ENCODE peak calls at places on chromosomes 4 and X, in eight cellular contexts. One of them, this sample, is unnamed.
A peak's percentile ranks its signal among the peaks of the same experiment; 100 is the strongest.

GRCh38 chrX:70497026-70497425 is 52.4 kb downstream of the DLG3 start:
- DNase-seq in stimulated activated CD4-positive, alpha-beta T cell treated with anti-CD3 and anti-CD28 coated beads, Interleukin-1b, Interleukin-23, amount 100 ng/mL, for 1 hour: no peak
- DNase-seq in NCI-H1092 treated with DMSO at 0.1 percent for 48 hours: no peak
- DNase-seq in WERI-Rb-1: no peak
- DNase-seq in GM20000: no peak
- DNase-seq in naive thymus-derived CD8-positive, alpha-beta T cell: no peak
- DNase-seq in Calu3: no peak
- DNase-seq in memory B cell: no peak
- DNase-seq in this sample: no peak

GRCh38 chr4:123603165-123603564 is 206.6 kb downstream of the SPRY1 start:
- DNase-seq in NCI-H1092 treated with DMSO at 0.1 percent for 48 hours: no peak
- DNase-seq in naive thymus-derived CD8-positive, alpha-beta T cell: no peak
- DNase-seq in GM20000: no peak
- DNase-seq in stimulated activated CD4-positive, alpha-beta T cell treated with anti-CD3 and anti-CD28 coated beads, Interleukin-1b, Interleukin-23, amount 100 ng/mL, for 1 hour: no peak
- DNase-seq in WERI-Rb-1: no peak
- DNase-seq in memory B cell: no peak
- DNase-seq in Calu3: peak; percentile 67
- DNase-seq in this sample: no peak

GRCh38 chr4:176185068-176185467 is 10.3 kb downstream of the SPATA4 start:
- DNase-seq in WERI-Rb-1: no peak
- DNase-seq in NCI-H1092 treated with DMSO at 0.1 percent for 48 hours: no peak
- DNase-seq in stimulated activated CD4-positive, alpha-beta T cell treated with anti-CD3 and anti-CD28 coated beads, Interleukin-1b, Interleukin-23, amount 100 ng/mL, for 1 hour: no peak
- DNase-seq in Calu3: no peak
- DNase-seq in memory B cell: no peak
- DNase-seq in naive thymus-derived CD8-positive, alpha-beta T cell: no peak
- DNase-seq in GM20000: no peak
- DNase-seq in this sample: no peak

GRCh38 chrX:68947882-68948605 is 119.2 kb downstream of the EFNB1 start:
- DNase-seq in WERI-Rb-1: no peak
- DNase-seq in Calu3: no peak
- DNase-seq in GM20000: no peak
- DNase-seq in naive thymus-derived CD8-positive, alpha-beta T cell: no peak
- DNase-seq in NCI-H1092 treated with DMSO at 0.1 percent for 48 hours: no peak
- DNase-seq in stimulated activated CD4-positive, alpha-beta T cell treated with anti-CD3 and anti-CD28 coated beads, Interleukin-1b, Interleukin-23, amount 100 ng/mL, for 1 hour: no peak
- DNase-seq in memory B cell: no peak
- DNase-seq in this sample: no peak

GRCh38 chrX:103520391-103520790 is 1.1 kb upstream of the RAB40A start:
- DNase-seq in GM20000: no peak
- DNase-seq in naive thymus-derived CD8-positive, alpha-beta T cell: no peak
- DNase-seq in Calu3: no peak
- DNase-seq in NCI-H1092 treated with DMSO at 0.1 percent for 48 hours: peak; percentile 46
- DNase-seq in memory B cell: no peak
- DNase-seq in stimulated activated CD4-positive, alpha-beta T cell treated with anti-CD3 and anti-CD28 coated beads, Interleukin-1b, Interleukin-23, amount 100 ng/mL, for 1 hour: no peak
- DNase-seq in WERI-Rb-1: no peak
- DNase-seq in this sample: no peak

GRCh38 chr4:154489558-154490260 is 1.9 kb downstream of the DCHS2 start:
- DNase-seq in Calu3: no peak
- DNase-seq in NCI-H1092 treated with DMSO at 0.1 percent for 48 hours: no peak
- DNase-seq in memory B cell: no peak
- DNase-seq in GM20000: no peak
- DNase-seq in WERI-Rb-1: no peak
- DNase-seq in stimulated activated CD4-positive, alpha-beta T cell treated with anti-CD3 and anti-CD28 coated beads, Interleukin-1b, Interleukin-23, amount 100 ng/mL, for 1 hour: no peak
- DNase-seq in naive thymus-derived CD8-positive, alpha-beta T cell: no peak
- DNase-seq in this sample: no peak

GRCh38 chrX:140507223-140507981 is 2.5 kb upstream of the SOX3 start:
- DNase-seq in Calu3: no peak
- DNase-seq in naive thymus-derived CD8-positive, alpha-beta T cell: no peak
- DNase-seq in stimulated activated CD4-positive, alpha-beta T cell treated with anti-CD3 and anti-CD28 coated beads, Interleukin-1b, Interleukin-23, amount 100 ng/mL, for 1 hour: no peak
- DNase-seq in NCI-H1092 treated with DMSO at 0.1 percent for 48 hours: no peak
- DNase-seq in WERI-Rb-1: no peak
- DNase-seq in memory B cell: no peak
- DNase-seq in GM20000: no peak
- DNase-seq in this sample: no peak

GRCh38 chrX:151151668-151152267 is 24.6 kb upstream of the GPR50 start:
- DNase-seq in naive thymus-derived CD8-positive, alpha-beta T cell: no peak
- DNase-seq in WERI-Rb-1: peak; percentile 39
- DNase-seq in memory B cell: peak; percentile 10
- DNase-seq in Calu3: peak; percentile 17
- DNase-seq in GM20000: peak; percentile 28
- DNase-seq in stimulated activated CD4-positive, alpha-beta T cell treated with anti-CD3 and anti-CD28 coated beads, Interleukin-1b, Interleukin-23, amount 100 ng/mL, for 1 hour: no peak
- DNase-seq in NCI-H1092 treated with DMSO at 0.1 percent for 48 hours: peak; percentile 60
- DNase-seq in this sample: peak; percentile 12

GRCh38 chr4:96205143-96205542 is 365.2 kb downstream of the PDHA2 start:
- DNase-seq in Calu3: no peak
- DNase-seq in WERI-Rb-1: no peak
- DNase-seq in stimulated activated CD4-positive, alpha-beta T cell treated with anti-CD3 and anti-CD28 coated beads, Interleukin-1b, Interleukin-23, amount 100 ng/mL, for 1 hour: no peak
- DNase-seq in GM20000: no peak
- DNase-seq in naive thymus-derived CD8-positive, alpha-beta T cell: no peak
- DNase-seq in NCI-H1092 treated with DMSO at 0.1 percent for 48 hours: no peak
- DNase-seq in memory B cell: no peak
- DNase-seq in this sample: no peak

GRCh38 chr4:150305995-150306394 is 227.8 kb downstream of the DCLK2 start:
- DNase-seq in stimulated activated CD4-positive, alpha-beta T cell treated with anti-CD3 and anti-CD28 coated beads, Interleukin-1b, Interleukin-23, amount 100 ng/mL, for 1 hour: no peak
- DNase-seq in GM20000: no peak
- DNase-seq in NCI-H1092 treated with DMSO at 0.1 percent for 48 hours: no peak
- DNase-seq in Calu3: no peak
- DNase-seq in memory B cell: no peak
- DNase-seq in WERI-Rb-1: no peak
- DNase-seq in naive thymus-derived CD8-positive, alpha-beta T cell: no peak
- DNase-seq in this sample: no peak

GRCh38 chr4:95602872-95603271 is 54.1 kb upstream of the UNC5C start:
- DNase-seq in WERI-Rb-1: no peak
- DNase-seq in stimulated activated CD4-positive, alpha-beta T cell treated with anti-CD3 and anti-CD28 coated beads, Interleukin-1b, Interleukin-23, amount 100 ng/mL, for 1 hour: no peak
- DNase-seq in naive thymus-derived CD8-positive, alpha-beta T cell: no peak
- DNase-seq in Calu3: no peak
- DNase-seq in memory B cell: no peak
- DNase-seq in GM20000: no peak
- DNase-seq in NCI-H1092 treated with DMSO at 0.1 percent for 48 hours: no peak
- DNase-seq in this sample: no peak

GRCh38 chrX:24245201-24245600 is 68.7 kb downstream of the SUPT20HL2 start:
- DNase-seq in NCI-H1092 treated with DMSO at 0.1 percent for 48 hours: no peak
- DNase-seq in memory B cell: no peak
- DNase-seq in naive thymus-derived CD8-positive, alpha-beta T cell: no peak
- DNase-seq in GM20000: no peak
- DNase-seq in WERI-Rb-1: peak; percentile 16
- DNase-seq in Calu3: peak; percentile 10
- DNase-seq in stimulated activated CD4-positive, alpha-beta T cell treated with anti-CD3 and anti-CD28 coated beads, Interleukin-1b, Interleukin-23, amount 100 ng/mL, for 1 hour: no peak
- DNase-seq in this sample: no peak

GRCh38 chr4:186204611-186205144 is 13.3 kb downstream of the CYP4V2 start:
- DNase-seq in GM20000: no peak
- DNase-seq in WERI-Rb-1: no peak
- DNase-seq in memory B cell: no peak
- DNase-seq in Calu3: no peak
- DNase-seq in naive thymus-derived CD8-positive, alpha-beta T cell: no peak
- DNase-seq in NCI-H1092 treated with DMSO at 0.1 percent for 48 hours: no peak
- DNase-seq in stimulated activated CD4-positive, alpha-beta T cell treated with anti-CD3 and anti-CD28 coated beads, Interleukin-1b, Interleukin-23, amount 100 ng/mL, for 1 hour: no peak
- DNase-seq in this sample: no peak

GRCh38 chr4:83114576-83114975 is at the start of gene PLAC8:
- DNase-seq in Calu3: no peak
- DNase-seq in memory B cell: no peak
- DNase-seq in stimulated activated CD4-positive, alpha-beta T cell treated with anti-CD3 and anti-CD28 coated beads, Interleukin-1b, Interleukin-23, amount 100 ng/mL, for 1 hour: no peak
- DNase-seq in GM20000: peak; percentile 48
- DNase-seq in naive thymus-derived CD8-positive, alpha-beta T cell: peak; percentile 74
- DNase-seq in NCI-H1092 treated with DMSO at 0.1 percent for 48 hours: peak; percentile 27
- DNase-seq in WERI-Rb-1: no peak
- DNase-seq in this sample: peak; percentile 70

GRCh38 chr4:53021709-53022108 is 159.6 kb downstream of the RASL11B start:
- DNase-seq in stimulated activated CD4-positive, alpha-beta T cell treated with anti-CD3 and anti-CD28 coated beads, Interleukin-1b, Interleukin-23, amount 100 ng/mL, for 1 hour: no peak
- DNase-seq in GM20000: no peak
- DNase-seq in memory B cell: no peak
- DNase-seq in naive thymus-derived CD8-positive, alpha-beta T cell: no peak
- DNase-seq in Calu3: no peak
- DNase-seq in WERI-Rb-1: no peak
- DNase-seq in NCI-H1092 treated with DMSO at 0.1 percent for 48 hours: no peak
- DNase-seq in this sample: no peak

GRCh38 chr4:77104405-77105292 is 28.9 kb upstream of the CCNI start:
- DNase-seq in stimulated activated CD4-positive, alpha-beta T cell treated with anti-CD3 and anti-CD28 coated beads, Interleukin-1b, Interleukin-23, amount 100 ng/mL, for 1 hour: no peak
- DNase-seq in NCI-H1092 treated with DMSO at 0.1 percent for 48 hours: peak; percentile 7
- DNase-seq in Calu3: peak; percentile 46
- DNase-seq in naive thymus-derived CD8-positive, alpha-beta T cell: no peak
- DNase-seq in memory B cell: no peak
- DNase-seq in GM20000: no peak
- DNase-seq in WERI-Rb-1: no peak
- DNase-seq in this sample: no peak

GRCh38 chr4:587671-588350 is 11.7 kb upstream of the TMEM271 start:
- DNase-seq in WERI-Rb-1: no peak
- DNase-seq in naive thymus-derived CD8-positive, alpha-beta T cell: no peak
- DNase-seq in Calu3: no peak
- DNase-seq in NCI-H1092 treated with DMSO at 0.1 percent for 48 hours: no peak
- DNase-seq in memory B cell: no peak
- DNase-seq in stimulated activated CD4-positive, alpha-beta T cell treated with anti-CD3 and anti-CD28 coated beads, Interleukin-1b, Interleukin-23, amount 100 ng/mL, for 1 hour: no peak
- DNase-seq in GM20000: no peak
- DNase-seq in this sample: no peak

GRCh38 chr4:180101348-180102083 is 2141.7 kb upstream of the TENM3 start:
- DNase-seq in Calu3: no peak
- DNase-seq in naive thymus-derived CD8-positive, alpha-beta T cell: no peak
- DNase-seq in NCI-H1092 treated with DMSO at 0.1 percent for 48 hours: no peak
- DNase-seq in memory B cell: no peak
- DNase-seq in WERI-Rb-1: no peak
- DNase-seq in stimulated activated CD4-positive, alpha-beta T cell treated with anti-CD3 and anti-CD28 coated beads, Interleukin-1b, Interleukin-23, amount 100 ng/mL, for 1 hour: no peak
- DNase-seq in GM20000: no peak
- DNase-seq in this sample: no peak

GRCh38 chrX:9339603-9340569 is 125.0 kb upstream of the TBL1X start:
- DNase-seq in WERI-Rb-1: no peak
- DNase-seq in NCI-H1092 treated with DMSO at 0.1 percent for 48 hours: peak; percentile 34
- DNase-seq in stimulated activated CD4-positive, alpha-beta T cell treated with anti-CD3 and anti-CD28 coated beads, Interleukin-1b, Interleukin-23, amount 100 ng/mL, for 1 hour: no peak
- DNase-seq in Calu3: no peak
- DNase-seq in naive thymus-derived CD8-positive, alpha-beta T cell: peak; percentile 36
- DNase-seq in GM20000: no peak
- DNase-seq in memory B cell: no peak
- DNase-seq in this sample: no peak

GRCh38 chrX:154117566-154117965 is 20.0 kb upstream of the MECP2 start:
- DNase-seq in GM20000: no peak
- DNase-seq in memory B cell: no peak
- DNase-seq in Calu3: no peak
- DNase-seq in naive thymus-derived CD8-positive, alpha-beta T cell: no peak
- DNase-seq in NCI-H1092 treated with DMSO at 0.1 percent for 48 hours: no peak
- DNase-seq in stimulated activated CD4-positive, alpha-beta T cell treated with anti-CD3 and anti-CD28 coated beads, Interleukin-1b, Interleukin-23, amount 100 ng/mL, for 1 hour: no peak
- DNase-seq in WERI-Rb-1: no peak
- DNase-seq in this sample: no peak

GRCh38 chr4:182861346-182861745 is 55.8 kb downstream of the DCTD start:
- DNase-seq in memory B cell: no peak
- DNase-seq in naive thymus-derived CD8-positive, alpha-beta T cell: no peak
- DNase-seq in Calu3: no peak
- DNase-seq in stimulated activated CD4-positive, alpha-beta T cell treated with anti-CD3 and anti-CD28 coated beads, Interleukin-1b, Interleukin-23, amount 100 ng/mL, for 1 hour: no peak
- DNase-seq in NCI-H1092 treated with DMSO at 0.1 percent for 48 hours: no peak
- DNase-seq in GM20000: no peak
- DNase-seq in WERI-Rb-1: no peak
- DNase-seq in this sample: no peak

GRCh38 chr4:169215656-169216055 is 55.1 kb downstream of the SH3RF1 start:
- DNase-seq in stimulated activated CD4-positive, alpha-beta T cell treated with anti-CD3 and anti-CD28 coated beads, Interleukin-1b, Interleukin-23, amount 100 ng/mL, for 1 hour: no peak
- DNase-seq in Calu3: no peak
- DNase-seq in memory B cell: no peak
- DNase-seq in naive thymus-derived CD8-positive, alpha-beta T cell: no peak
- DNase-seq in GM20000: no peak
- DNase-seq in WERI-Rb-1: no peak
- DNase-seq in NCI-H1092 treated with DMSO at 0.1 percent for 48 hours: no peak
- DNase-seq in this sample: no peak

GRCh38 chrX:12065251-12065650 is 73.0 kb upstream of the FRMPD4 start:
- DNase-seq in stimulated activated CD4-positive, alpha-beta T cell treated with anti-CD3 and anti-CD28 coated beads, Interleukin-1b, Interleukin-23, amount 100 ng/mL, for 1 hour: no peak
- DNase-seq in naive thymus-derived CD8-positive, alpha-beta T cell: no peak
- DNase-seq in memory B cell: no peak
- DNase-seq in NCI-H1092 treated with DMSO at 0.1 percent for 48 hours: no peak
- DNase-seq in Calu3: peak; percentile 16
- DNase-seq in WERI-Rb-1: no peak
- DNase-seq in GM20000: peak; percentile 1
- DNase-seq in this sample: no peak

GRCh38 chr4:76611164-76611563 is 176.1 kb downstream of the SHROOM3 start:
- DNase-seq in naive thymus-derived CD8-positive, alpha-beta T cell: no peak
- DNase-seq in Calu3: no peak
- DNase-seq in memory B cell: no peak
- DNase-seq in WERI-Rb-1: no peak
- DNase-seq in GM20000: no peak
- DNase-seq in stimulated activated CD4-positive, alpha-beta T cell treated with anti-CD3 and anti-CD28 coated beads, Interleukin-1b, Interleukin-23, amount 100 ng/mL, for 1 hour: no peak
- DNase-seq in NCI-H1092 treated with DMSO at 0.1 percent for 48 hours: no peak
- DNase-seq in this sample: no peak

GRCh38 chr4:118296739-118297138 is 56.1 kb downstream of the PRSS12 start:
- DNase-seq in Calu3: no peak
- DNase-seq in WERI-Rb-1: no peak
- DNase-seq in stimulated activated CD4-positive, alpha-beta T cell treated with anti-CD3 and anti-CD28 coated beads, Interleukin-1b, Interleukin-23, amount 100 ng/mL, for 1 hour: no peak
- DNase-seq in memory B cell: no peak
- DNase-seq in naive thymus-derived CD8-positive, alpha-beta T cell: no peak
- DNase-seq in NCI-H1092 treated with DMSO at 0.1 percent for 48 hours: no peak
- DNase-seq in GM20000: no peak
- DNase-seq in this sample: no peak

GRCh38 chr4:184287697-184288255 is 70.1 kb upstream of the ENPP6 start:
- DNase-seq in stimulated activated CD4-positive, alpha-beta T cell treated with anti-CD3 and anti-CD28 coated beads, Interleukin-1b, Interleukin-23, amount 100 ng/mL, for 1 hour: no peak
- DNase-seq in naive thymus-derived CD8-positive, alpha-beta T cell: no peak
- DNase-seq in WERI-Rb-1: peak; percentile 42
- DNase-seq in memory B cell: no peak
- DNase-seq in GM20000: no peak
- DNase-seq in NCI-H1092 treated with DMSO at 0.1 percent for 48 hours: no peak
- DNase-seq in Calu3: peak; percentile 66
- DNase-seq in this sample: no peak

GRCh38 chr4:145177906-145178538 is 2.4 kb downstream of the OTUD4 start:
- DNase-seq in WERI-Rb-1: no peak
- DNase-seq in memory B cell: no peak
- DNase-seq in stimulated activated CD4-positive, alpha-beta T cell treated with anti-CD3 and anti-CD28 coated beads, Interleukin-1b, Interleukin-23, amount 100 ng/mL, for 1 hour: no peak
- DNase-seq in NCI-H1092 treated with DMSO at 0.1 percent for 48 hours: no peak
- DNase-seq in GM20000: no peak
- DNase-seq in Calu3: no peak
- DNase-seq in naive thymus-derived CD8-positive, alpha-beta T cell: no peak
- DNase-seq in this sample: no peak

GRCh38 chr4:99157478-99157935 is 13.4 kb upstream of the ADH4 start:
- DNase-seq in Calu3: no peak
- DNase-seq in stimulated activated CD4-positive, alpha-beta T cell treated with anti-CD3 and anti-CD28 coated beads, Interleukin-1b, Interleukin-23, amount 100 ng/mL, for 1 hour: no peak
- DNase-seq in GM20000: no peak
- DNase-seq in NCI-H1092 treated with DMSO at 0.1 percent for 48 hours: no peak
- DNase-seq in memory B cell: no peak
- DNase-seq in naive thymus-derived CD8-positive, alpha-beta T cell: no peak
- DNase-seq in WERI-Rb-1: no peak
- DNase-seq in this sample: no peak

GRCh38 chr4:11505225-11505971 is 76.7 kb upstream of the HS3ST1 start:
- DNase-seq in WERI-Rb-1: no peak
- DNase-seq in NCI-H1092 treated with DMSO at 0.1 percent for 48 hours: no peak
- DNase-seq in Calu3: peak; percentile 69
- DNase-seq in naive thymus-derived CD8-positive, alpha-beta T cell: no peak
- DNase-seq in stimulated activated CD4-positive, alpha-beta T cell treated with anti-CD3 and anti-CD28 coated beads, Interleukin-1b, Interleukin-23, amount 100 ng/mL, for 1 hour: no peak
- DNase-seq in memory B cell: no peak
- DNase-seq in GM20000: no peak
- DNase-seq in this sample: no peak

GRCh38 chr4:11426716-11427115 is 2.0 kb downstream of the HS3ST1 start:
- DNase-seq in GM20000: no peak
- DNase-seq in stimulated activated CD4-positive, alpha-beta T cell treated with anti-CD3 and anti-CD28 coated beads, Interleukin-1b, Interleukin-23, amount 100 ng/mL, for 1 hour: no peak
- DNase-seq in WERI-Rb-1: no peak
- DNase-seq in Calu3: no peak
- DNase-seq in naive thymus-derived CD8-positive, alpha-beta T cell: no peak
- DNase-seq in NCI-H1092 treated with DMSO at 0.1 percent for 48 hours: no peak
- DNase-seq in memory B cell: no peak
- DNase-seq in this sample: no peak

GRCh38 chrX:110022555-110023448 is 19.9 kb downstream of the TMEM164 start:
- DNase-seq in Calu3: no peak
- DNase-seq in WERI-Rb-1: no peak
- DNase-seq in naive thymus-derived CD8-positive, alpha-beta T cell: no peak
- DNase-seq in stimulated activated CD4-positive, alpha-beta T cell treated with anti-CD3 and anti-CD28 coated beads, Interleukin-1b, Interleukin-23, amount 100 ng/mL, for 1 hour: no peak
- DNase-seq in NCI-H1092 treated with DMSO at 0.1 percent for 48 hours: no peak
- DNase-seq in GM20000: no peak
- DNase-seq in memory B cell: no peak
- DNase-seq in this sample: no peak

GRCh38 chr4:169335331-169335730 is 64.6 kb upstream of the SH3RF1 start:
- DNase-seq in memory B cell: no peak
- DNase-seq in Calu3: no peak
- DNase-seq in WERI-Rb-1: no peak
- DNase-seq in GM20000: no peak
- DNase-seq in stimulated activated CD4-positive, alpha-beta T cell treated with anti-CD3 and anti-CD28 coated beads, Interleukin-1b, Interleukin-23, amount 100 ng/mL, for 1 hour: no peak
- DNase-seq in naive thymus-derived CD8-positive, alpha-beta T cell: no peak
- DNase-seq in NCI-H1092 treated with DMSO at 0.1 percent for 48 hours: no peak
- DNase-seq in this sample: no peak

GRCh38 chr4:1458581-1458980 is 52.3 kb upstream of the NKX1-1 start:
- DNase-seq in WERI-Rb-1: no peak
- DNase-seq in NCI-H1092 treated with DMSO at 0.1 percent for 48 hours: no peak
- DNase-seq in stimulated activated CD4-positive, alpha-beta T cell treated with anti-CD3 and anti-CD28 coated beads, Interleukin-1b, Interleukin-23, amount 100 ng/mL, for 1 hour: no peak
- DNase-seq in GM20000: no peak
- DNase-seq in Calu3: no peak
- DNase-seq in naive thymus-derived CD8-positive, alpha-beta T cell: no peak
- DNase-seq in memory B cell: no peak
- DNase-seq in this sample: no peak

GRCh38 chr4:128810871-128811570 is 1.5 kb downstream of the JADE1 start:
- DNase-seq in NCI-H1092 treated with DMSO at 0.1 percent for 48 hours: peak; percentile 78
- DNase-seq in GM20000: peak; percentile 90
- DNase-seq in stimulated activated CD4-positive, alpha-beta T cell treated with anti-CD3 and anti-CD28 coated beads, Interleukin-1b, Interleukin-23, amount 100 ng/mL, for 1 hour: peak; percentile 64
- DNase-seq in memory B cell: peak; percentile 80
- DNase-seq in Calu3: peak; percentile 85
- DNase-seq in naive thymus-derived CD8-positive, alpha-beta T cell: peak; percentile 83
- DNase-seq in WERI-Rb-1: peak; percentile 92
- DNase-seq in this sample: no peak

This sample was measured in GM12864.